ENCODE peak calls at places on chromosomes 13 and 19, in eight cellular contexts. S is neural progenitor cell; W is heart right ventricle; L is CD4-positive, alpha-beta memory T cell; J is left ventricle myocardium inferior; Y is PC-3; I is uterus; F is psoas muscle. E is an unnamed sample.
A peak's percentile ranks its signal among the peaks of the same experiment; 100 is the strongest.

GRCh38 chr19:47765522-47766358 is 12.8 kb upstream of the SELENOW start:
- DNase-seq in S (peak; percentile 78), W (peak; percentile 57), L (peak; percentile 23), J (peak; percentile 75), Y (peak; percentile 43), I (peak; percentile 65), F (peak; percentile 89), E (peak; percentile 44)

GRCh38 chr19:48342414-48342738 is 17.0 kb downstream of the EMP3 start:
- DNase-seq in S (no peak), W (no peak), L (no peak), J (no peak), Y (no peak), I (no peak), F (no peak), E (no peak)

GRCh38 chr19:750640-751423 is at the start of gene MISP:
- DNase-seq in S (no peak), W (no peak), L (no peak), J (no peak), Y (peak; percentile 84), I (no peak), F (no peak), E (no peak)

GRCh38 chr19:5253403-5254110 is 87.1 kb downstream of the PTPRS start:
- DNase-seq in S (no peak), W (no peak), L (no peak), J (no peak), Y (no peak), I (no peak), F (no peak), E (no peak)

GRCh38 chr13:111508902-111509509 is 188.6 kb downstream of the TEX29 start:
- DNase-seq in S (no peak), W (no peak), L (no peak), J (no peak), Y (no peak), I (no peak), F (no peak), E (no peak)

GRCh38 chr13:26255717-26256277 is 1.9 kb downstream of the CDK8 start:
- DNase-seq in S (no peak), W (no peak), L (no peak), J (no peak), Y (peak; percentile 35), I (no peak), F (no peak), E (no peak)

GRCh38 chr19:5345895-5346386 is 5.3 kb upstream of the PTPRS start:
- DNase-seq in S (no peak), W (no peak), L (no peak), J (no peak), Y (peak; percentile 73), I (no peak), F (no peak), E (no peak)

GRCh38 chr19:11451327-11451941 is 16.0 kb downstream of the PRKCSH start:
- DNase-seq in S (no peak), W (no peak), L (no peak), J (no peak), Y (no peak), I (no peak), F (no peak), E (no peak)

GRCh38 chr19:8494158-8494557 is 8.3 kb downstream of the PRAM1 start:
- DNase-seq in S (no peak), W (no peak), L (no peak), J (no peak), Y (no peak), I (no peak), F (no peak), E (no peak)

GRCh38 chr13:48962281-48962680 is 13.4 kb upstream of the FNDC3A start:
- DNase-seq in S (no peak), W (no peak), L (no peak), J (no peak), Y (peak; percentile 47), I (no peak), F (no peak), E (no peak)

GRCh38 chr13:51235186-51235585 is 13.0 kb downstream of the FAM124A start:
- DNase-seq in S (no peak), W (no peak), L (no peak), J (no peak), Y (no peak), I (no peak), F (no peak), E (no peak)

GRCh38 chr19:8491574-8491973 is 10.9 kb downstream of the PRAM1 start:
- DNase-seq in S (no peak), W (no peak), L (no peak), J (no peak), Y (no peak), I (no peak), F (no peak), E (no peak)

GRCh38 chr19:27793128-27793643 is 1419.8 kb downstream of the UQCRFS1 start:
- DNase-seq in S (peak; percentile 90), W (peak; percentile 63), L (peak; percentile 65), J (peak; percentile 66), Y (peak; percentile 89), I (peak; percentile 60), F (peak; percentile 86), E (peak; percentile 49)

GRCh38 chr13:41509996-41510395 is 52.6 kb downstream of the RGCC start:
- DNase-seq in S (no peak), W (no peak), L (no peak), J (no peak), Y (no peak), I (no peak), F (no peak), E (no peak)

GRCh38 chr13:74305876-74306275 is 171.7 kb upstream of the KLF12 start:
- DNase-seq in S (peak; percentile 22), W (no peak), L (no peak), J (no peak), Y (no peak), I (no peak), F (no peak), E (no peak)

GRCh38 chr13:22049384-22049783 is 378.5 kb downstream of the FGF9 start:
- DNase-seq in S (no peak), W (no peak), L (no peak), J (no peak), Y (no peak), I (no peak), F (no peak), E (no peak)

GRCh38 chr13:80168089-80168850 is 172.7 kb downstream of the SPRY2 start:
- DNase-seq in S (no peak), W (no peak), L (no peak), J (no peak), Y (no peak), I (no peak), F (no peak), E (no peak)

DNA sequence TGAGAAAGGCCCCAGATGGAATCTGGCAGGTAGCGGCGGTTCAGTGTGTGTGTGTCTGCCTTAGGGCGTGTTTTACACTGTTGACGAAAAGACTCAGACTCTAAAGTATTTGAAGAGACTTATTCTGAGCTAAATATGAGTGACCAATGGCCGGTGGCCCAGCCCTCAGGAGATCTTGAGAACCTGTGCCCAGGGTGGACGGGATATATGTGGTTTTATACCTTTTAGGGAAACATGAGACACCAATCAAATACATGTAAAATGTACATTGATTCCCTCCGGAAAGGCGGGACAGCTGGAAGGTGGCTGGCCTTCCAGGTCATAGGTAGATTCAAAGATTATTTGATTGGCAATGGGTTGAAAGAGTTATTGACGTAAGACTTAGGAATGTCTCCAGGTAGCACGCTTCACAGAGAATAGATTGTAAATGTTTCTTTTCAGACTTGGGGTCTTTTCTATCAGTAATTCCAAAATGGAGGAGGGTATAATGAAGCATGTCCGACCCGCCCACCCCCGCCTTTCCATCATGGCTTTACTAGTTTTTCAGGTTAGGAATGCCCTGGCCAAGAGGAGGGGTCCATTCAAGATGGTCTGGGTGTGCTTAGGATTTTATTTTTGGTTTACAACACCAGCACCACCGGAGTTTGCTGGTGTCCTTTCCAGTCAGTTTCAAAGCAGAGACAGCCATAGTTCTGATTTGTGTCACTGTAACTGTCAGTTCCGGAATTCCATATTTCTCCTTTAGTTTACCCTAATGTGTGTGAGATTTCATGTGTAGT is 1.0 kb upstream of the ZNF529 start:
- DNase-seq in S (no peak), W (no peak), L (peak; percentile 2), J (no peak), Y (peak; percentile 1), I (no peak), F (no peak), E (no peak)
- H3K9me3 ChIP-seq in S (no peaks in the 10 kb centered on the region), W (no peaks in the 10 kb centered on the region), L (no peaks in the 10 kb centered on the region), J (peaks cover 14% of the 10 kb centered on the region), Y (no peaks in the 10 kb centered on the region), I (no peaks in the 10 kb centered on the region), F (peaks cover 31% of the 10 kb centered on the region), E (no peaks in the 10 kb centered on the region)

GRCh38 chr19:39150807-39151206 is 25.2 kb downstream of the PAK4 start:
- DNase-seq in S (no peak), W (no peak), L (no peak), J (no peak), Y (no peak), I (no peak), F (no peak), E (no peak)

GRCh38 chr19:39147480-39147879 is 21.9 kb downstream of the PAK4 start:
- DNase-seq in S (no peak), W (no peak), L (no peak), J (no peak), Y (no peak), I (no peak), F (no peak), E (no peak)

GRCh38 chr19:39150235-39150634 is 24.6 kb downstream of the PAK4 start:
- DNase-seq in S (no peak), W (no peak), L (no peak), J (no peak), Y (no peak), I (no peak), F (no peak), E (no peak)

GRCh38 chr19:39146686-39147450 is 21.3 kb downstream of the PAK4 start:
- DNase-seq in S (no peak), W (no peak), L (no peak), J (no peak), Y (no peak), I (no peak), F (no peak), E (no peak)

DNA sequence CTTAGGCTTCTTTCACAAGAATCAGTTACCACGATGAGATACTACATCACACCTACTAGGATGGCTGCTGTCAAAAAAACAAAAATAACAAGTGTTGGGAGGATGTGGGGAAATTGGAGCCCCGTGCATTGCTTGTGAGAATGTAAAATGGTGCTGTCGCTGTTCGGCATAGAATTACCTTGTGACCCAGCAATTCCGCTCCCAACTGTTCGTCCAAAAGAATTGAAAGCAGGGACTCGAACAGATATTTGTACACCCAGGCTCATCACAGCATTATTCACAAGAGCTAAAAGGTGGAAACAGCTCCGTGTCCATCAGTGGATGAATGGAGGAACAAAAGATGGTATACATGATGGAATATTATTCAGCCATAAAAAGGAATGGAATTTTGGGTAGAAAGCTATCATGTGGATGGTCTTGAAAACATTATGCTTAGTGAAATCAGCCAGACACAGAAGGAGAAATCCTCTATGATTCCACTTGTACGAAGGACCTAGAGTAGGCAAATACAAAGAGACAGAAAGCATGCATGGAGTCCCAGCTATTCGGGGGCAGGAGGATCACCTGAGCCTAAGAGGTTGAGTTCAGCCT is 23.4 kb downstream of the PAK4 start:
- DNase-seq in S (no peak), W (no peak), L (no peak), J (no peak), Y (no peak), I (no peak), F (no peak), E (no peak)
- H3K9me3 ChIP-seq in S (no peaks in the 10 kb centered on the region), W (no peaks in the 10 kb centered on the region), L (no peaks in the 10 kb centered on the region), J (no peaks in the 10 kb centered on the region), Y (no peaks in the 10 kb centered on the region), I (no peaks in the 10 kb centered on the region), F (no peaks in the 10 kb centered on the region), E (no peaks in the 10 kb centered on the region)

GRCh38 chr19:42693760-42694350 is 46.4 kb downstream of the PSG3 start:
- DNase-seq in S (no peak), W (no peak), L (no peak), J (no peak), Y (peak; percentile 75), I (no peak), F (no peak), E (no peak)
- H3K9me3 ChIP-seq in S (peaks cover 17% of the 10 kb centered on the region), W (no peaks in the 10 kb centered on the region), L (no peaks in the 10 kb centered on the region), J (no peaks in the 10 kb centered on the region), Y (no peaks in the 10 kb centered on the region), I (no peaks in the 10 kb centered on the region), F (no peaks in the 10 kb centered on the region), E (no peaks in the 10 kb centered on the region)

GRCh38 chr13:103273825-103274224 is 207.6 kb upstream of the SLC10A2 start:
- DNase-seq in S (no peak), W (no peak), L (no peak), J (no peak), Y (no peak), I (no peak), F (no peak), E (no peak)
- H3K9me3 ChIP-seq in S (no peaks in the 10 kb centered on the region), W (no peaks in the 10 kb centered on the region), L (no peaks in the 10 kb centered on the region), J (no peaks in the 10 kb centered on the region), Y (no peaks in the 10 kb centered on the region), I (no peaks in the 10 kb centered on the region), F (no peaks in the 10 kb centered on the region), E (no peaks in the 10 kb centered on the region)

E was measured in T-helper 17 cell.